ENCODE peak calls at places on chromosome 18, in four cellular contexts. L is lower leg skin, Q is B cell, E is RWPE1. H is an unnamed sample.

GRCh38 chr18:13136056-13136688 is 82.4 kb upstream of the LDLRAD4 start:
- DNase-seq in L (no peak), Q (peak; percentile 23), E (no peak), H (no peak)

GRCh38 chr18:48840491-48840877 is 110.3 kb downstream of the SMAD7 start:
- DNase-seq in L (no peak), Q (no peak), E (no peak), H (no peak)

GRCh38 chr18:55635439-55635838 is 47.4 kb upstream of the TCF4 start:
- DNase-seq in L (no peak), Q (no peak), E (no peak), H (no peak)

GRCh38 chr18:62497171-62497783 is 25.5 kb upstream of the ZCCHC2 start:
- DNase-seq in L (no peak), Q (no peak), E (no peak), H (no peak)

GRCh38 chr18:24322594-24323136 is 75.0 kb downstream of the OSBPL1A start:
- DNase-seq in L (no peak), Q (no peak), E (no peak), H (no peak)

GRCh38 chr18:34880403-34880802 is 160.8 kb upstream of the MAPRE2 start:
- DNase-seq in L (no peak), Q (no peak), E (no peak), H (no peak)

GRCh38 chr18:34128436-34128835 is 96.3 kb downstream of the NOL4 start:
- DNase-seq in L (no peak), Q (no peak), E (no peak), H (no peak)

GRCh38 chr18:55012041-55012440 is 52.8 kb upstream of the CCDC68 start:
- DNase-seq in L (no peak), Q (no peak), E (no peak), H (peak; percentile 80)

GRCh38 chr18:55102508-55102907 is 143.2 kb upstream of the CCDC68 start:
- DNase-seq in L (no peak), Q (no peak), E (no peak), H (no peak)

GRCh38 chr18:75087119-75088020 is 121.6 kb downstream of the PTGR3 start:
- DNase-seq in L (peak; percentile 69), Q (no peak), E (no peak), H (no peak)

GRCh38 chr18:35526476-35527120 is 28.8 kb upstream of the INO80C start:
- DNase-seq in L (no peak), Q (no peak), E (no peak), H (no peak)

GRCh38 chr18:49628993-49629795 is 67.3 kb downstream of the LIPG start:
- DNase-seq in L (peak; percentile 70), Q (no peak), E (no peak), H (no peak)

GRCh38 chr18:13703899-13704298 is 22.5 kb downstream of the FAM210A start:
- DNase-seq in L (no peak), Q (no peak), E (no peak), H (no peak)

GRCh38 chr18:50460062-50460461 is 85.2 kb downstream of the SKA1 start:
- DNase-seq in L (no peak), Q (no peak), E (no peak), H (no peak)

DNA sequence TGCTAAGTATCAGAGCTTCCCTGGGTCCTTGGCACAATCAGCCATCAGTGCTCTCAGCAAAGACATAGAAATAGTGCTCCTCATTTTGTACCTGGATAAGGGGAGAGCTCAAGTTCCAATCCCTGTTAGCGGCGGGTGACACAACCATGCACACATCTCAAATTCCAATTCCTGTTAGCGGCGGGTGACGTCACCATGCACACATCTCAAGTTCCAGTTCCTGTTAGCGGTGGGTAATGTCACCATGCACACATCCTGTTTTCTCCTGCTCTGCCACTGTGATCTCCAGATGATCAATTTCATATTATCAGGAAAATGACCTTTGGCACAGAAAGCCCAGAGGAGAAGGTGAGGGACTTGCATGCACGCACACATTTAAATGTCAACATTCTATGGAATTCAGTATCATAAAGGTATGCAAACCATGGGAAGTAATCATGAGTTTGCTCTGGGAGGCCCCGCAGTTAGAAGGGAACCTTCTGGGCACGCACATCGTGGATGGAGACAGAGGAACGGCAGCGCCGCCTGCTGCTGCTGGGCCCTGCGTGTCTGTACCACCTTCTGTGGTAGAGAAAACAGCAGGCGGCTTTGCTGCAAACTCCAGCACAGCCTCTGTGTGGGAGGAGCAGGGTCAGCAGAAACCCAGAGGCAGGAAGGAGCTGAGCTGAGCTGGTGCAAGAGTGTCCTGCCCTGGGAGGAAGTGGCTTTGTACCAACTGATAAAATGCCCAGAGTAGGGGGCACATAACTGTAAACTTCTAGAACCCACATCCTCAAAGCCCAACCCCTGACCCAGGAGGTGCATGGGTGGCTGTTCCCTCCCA is 77.8 kb downstream of the MBP start:
- DNase-seq in L (peak; percentile 93), Q (peak; percentile 86), E (no peak), H (no peak)
- TF ChIP-seq CTCF in L (no peak), Q (peak; percentile 64), E (no peak), H (peak; percentile 77)

DNA sequence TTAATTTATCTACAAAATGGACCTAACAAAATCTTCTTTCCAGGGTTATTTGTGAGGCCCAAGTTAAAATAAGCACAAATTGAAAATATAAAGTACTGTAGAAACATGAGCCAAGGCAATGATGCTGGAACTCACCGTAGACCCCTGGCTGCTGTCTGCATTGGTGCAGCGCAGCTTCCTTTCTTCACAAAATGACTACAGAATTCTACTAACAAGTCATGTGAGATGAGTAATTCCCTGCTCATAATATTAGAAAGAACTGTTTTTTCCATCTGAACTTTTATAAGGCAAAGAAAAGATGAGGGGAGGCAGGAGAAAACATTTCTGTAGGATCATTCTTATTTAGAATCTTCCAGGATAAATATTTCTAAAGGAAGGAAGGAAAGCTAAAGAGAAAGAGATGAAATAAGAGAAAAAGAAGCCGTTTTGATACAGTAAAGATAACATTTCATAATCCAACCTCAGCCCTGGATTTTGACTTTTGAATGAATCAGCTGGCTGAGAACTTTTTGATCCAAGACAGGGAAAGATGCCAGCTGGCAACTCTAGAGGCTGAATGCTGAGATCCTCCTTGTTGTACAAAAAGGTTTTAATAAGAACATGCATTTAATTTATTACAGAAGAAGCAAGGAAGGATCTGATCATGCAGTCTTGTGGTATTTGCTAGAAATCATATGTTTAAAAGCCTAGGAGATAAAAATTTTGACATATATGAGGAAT is 183.9 kb upstream of the KLHL14 start:
- DNase-seq in L (no peak), Q (no peak), E (peak; percentile 0), H (no peak)
- TF ChIP-seq CTCF in L (no peak), Q (peak; percentile 11), E (no peak), H (peak; percentile 68)

GRCh38 chr18:26405190-26405781 is 143.1 kb downstream of the KCTD1 start:
- DNase-seq in L (no peak), Q (peak; percentile 4), E (peak; percentile 32), H (no peak)
- TF ChIP-seq CTCF in L (no peak), Q (no peak), E (peak; percentile 49), H (peak; percentile 75)

GRCh38 chr18:5158587-5158986 is 38.5 kb downstream of the AKAIN1 start:
- DNase-seq in L (no peak), Q (no peak), E (no peak), H (no peak)
- TF ChIP-seq CTCF in L (no peak), Q (no peak), E (no peak), H (no peak)

H was measured in kidney epithelial cell.